ENCODE peak calls at places on chromosomes 7 and 10, in six cellular contexts. H is left cardiac atrium; E is ELR; N is NCI-H774; G is hypothalamus; Y is naive thymus-derived CD8-positive, alpha-beta T cell. L is an unnamed sample.

GRCh38 chr7:11786186-11786585 is 45.8 kb downstream of the THSD7A start:
- DNase-seq in Y (no peak), G (no peak), E (peak), N (no peak), H (no peak), L (no peak)

GRCh38 chr10:329361-330099 is 194.3 kb downstream of the ZMYND11 start:
- DNase-seq in Y (peak), N (peak), H (peak), E (peak), G (peak), L (peak)

GRCh38 chr10:132487241-132488135 is 50.1 kb upstream of the INPP5A start:
- DNase-seq in G (no peak), H (no peak), Y (no peak), N (no peak), E (no peak), L (peak)

GRCh38 chr10:30861976-30862375 is 169.7 kb downstream of the ZNF438 start:
- DNase-seq in Y (no peak), G (no peak), H (no peak), N (no peak), E (no peak), L (no peak)

GRCh38 chr7:150738092-150739044 is 1.1 kb downstream of the GIMAP5 start:
- DNase-seq in E (peak), Y (no peak), N (no peak), H (no peak), G (no peak), L (no peak)

GRCh38 chr7:103710247-103710646 is 264.2 kb upstream of the SLC26A5 start:
- DNase-seq in H (no peak), N (no peak), G (no peak), E (peak), Y (no peak), L (no peak)

GRCh38 chr10:43879742-43880141 is 231.1 kb upstream of the ZNF32 start:
- DNase-seq in G (no peak), Y (no peak), H (no peak), N (no peak), E (no peak), L (no peak)

GRCh38 chr10:91803386-91804125 is 5.3 kb downstream of the TNKS2 start:
- DNase-seq in G (no peak), H (no peak), E (no peak), N (no peak), Y (no peak), L (no peak)

GRCh38 chr7:76220185-76221057 is 18.7 kb downstream of the SRRM3 start:
- DNase-seq in G (peak), E (peak), Y (no peak), N (no peak), H (peak), L (no peak)

GRCh38 chr7:82562716-82563404 is 119.3 kb upstream of the CACNA2D1 start:
- DNase-seq in H (no peak), E (peak), N (no peak), Y (no peak), G (no peak), L (no peak)

GRCh38 chr10:119666709-119667004 is 15.5 kb downstream of the BAG3 start:
- DNase-seq in G (no peak), N (no peak), H (no peak), Y (no peak), E (no peak), L (no peak)

GRCh38 chr10:97024181-97025073 is 161.3 kb downstream of the SLIT1 start:
- DNase-seq in Y (no peak), G (no peak), E (peak), H (no peak), N (no peak), L (peak)

GRCh38 chr10:86423739-86424138 is 57.1 kb upstream of the GRID1 start:
- DNase-seq in H (no peak), G (no peak), N (no peak), Y (no peak), E (no peak), L (no peak)

GRCh38 chr10:22810643-22811254 is 96.4 kb upstream of the PIP4K2A start:
- DNase-seq in H (no peak), E (peak), N (no peak), G (no peak), Y (no peak), L (no peak)

GRCh38 chr7:71236488-71237179 is 104.7 kb downstream of the GALNT17 start:
- DNase-seq in H (no peak), N (peak), E (no peak), Y (no peak), G (no peak), L (no peak)